ENCODE peak calls at places on chromosomes 2 and 18, in five cellular contexts. R is T-helper 2 cell; O is right cardiac atrium; F is activated effector memory CD4-positive, alpha-beta T cell treated with anti-CD3 and anti-CD28 coated beads, Interleukin-2, amount 50 U/mL, for 16 hours; M is RPMI8226. X is an unnamed sample.

GRCh38 chr2:231643494-231643888 is 50.8 kb downstream of the TEX44 start:
- DNase-seq in M (no peak), R (no peak), F (no peak), O (no peak), X (no peak)

GRCh38 chr2:230972046-230972445 is 23.9 kb upstream of the SPATA3 start:
- DNase-seq in O (no peak), R (no peak), F (peak), M (no peak), X (no peak)

GRCh38 chr2:161312996-161313395 is 4.8 kb downstream of the PSMD14 start:
- DNase-seq in R (no peak), O (no peak), F (no peak), M (no peak), X (no peak)

GRCh38 chr2:152456262-152456661 is 121.3 kb downstream of the FMNL2 start:
- DNase-seq in F (no peak), R (no peak), O (no peak), M (no peak), X (no peak)

GRCh38 chr2:159939946-159940345 is 122.5 kb downstream of the PLA2R1 start:
- DNase-seq in M (no peak), F (no peak), O (no peak), R (no peak), X (no peak)

GRCh38 chr2:28063492-28063962 is 173.0 kb downstream of the BABAM2 start:
- DNase-seq in O (no peak), F (no peak), R (no peak), M (no peak), X (no peak)

GRCh38 chr2:222797308-222797707 is 63.5 kb upstream of the ACSL3 start:
- DNase-seq in O (no peak), F (no peak), R (no peak), M (no peak), X (no peak)

GRCh38 chr18:46161721-46162421 is 57.7 kb downstream of the HAUS1 start:
- DNase-seq in M (no peak), O (no peak), F (peak), R (no peak), X (no peak)

GRCh38 chr2:46171996-46172546 is 125.1 kb upstream of the EPAS1 start:
- DNase-seq in M (no peak), O (no peak), F (peak), R (no peak), X (no peak)

GRCh38 chr18:6757966-6758365 is 28.4 kb downstream of the ARHGAP28 start:
- DNase-seq in O (no peak), M (no peak), F (no peak), R (no peak), X (no peak)

GRCh38 chr2:235034270-235035135 is 82.7 kb downstream of the SH3BP4 start:
- DNase-seq in F (no peak), M (no peak), R (no peak), O (no peak), X (no peak)

X was measured in lower lobe of right lung.